ENCODE peak calls at places on chromosome 9, in six cellular contexts. J is iPS-NIHi11, C is NCI-H226, U is aorta, S is B cell, I is astrocyte of the spinal cord. L is an unnamed sample.

GRCh38 chr9:136078498-136079011 is 16.5 kb downstream of the NACC2 start:
- DNase-seq in J (no peak), C (no peak), U (peak), S (peak), I (no peak), L (no peak)

GRCh38 chr9:118563677-118564076 is 805.6 kb downstream of the BRINP1 start:
- DNase-seq in J (no peak), C (peak), U (no peak), S (no peak), I (no peak), L (no peak)

GRCh38 chr9:130981002-130981760 is 27.8 kb upstream of the LAMC3 start:
- DNase-seq in J (no peak), C (no peak), U (no peak), S (no peak), I (no peak), L (no peak)

GRCh38 chr9:135736979-135737839 is 35.2 kb downstream of the KCNT1 start:
- DNase-seq in J (no peak), C (no peak), U (no peak), S (no peak), I (no peak), L (no peak)

GRCh38 chr9:125646222-125647100 is 60.5 kb downstream of the MAPKAP1 start:
- DNase-seq in J (no peak), C (no peak), U (no peak), S (no peak), I (no peak), L (no peak)

GRCh38 chr9:129002989-129003388 is 25.1 kb downstream of the SH3GLB2 start:
- DNase-seq in J (no peak), C (no peak), U (no peak), S (no peak), I (no peak), L (no peak)

GRCh38 chr9:33430942-33431341 is 16.5 kb downstream of the AQP3 start:
- DNase-seq in J (no peak), C (peak), U (no peak), S (no peak), I (no peak), L (no peak)

GRCh38 chr9:17656889-17657288 is 78.0 kb downstream of the SH3GL2 start:
- DNase-seq in J (no peak), C (no peak), U (no peak), S (no peak), I (no peak), L (no peak)

GRCh38 chr9:105711867-105712266 is 17.5 kb downstream of the TMEM38B start:
- DNase-seq in J (no peak), C (no peak), U (no peak), S (no peak), I (no peak), L (no peak)

GRCh38 chr9:36597412-36598178 is 24.9 kb downstream of the MELK start:
- DNase-seq in J (peak), C (no peak), U (no peak), S (no peak), I (peak), L (no peak)

GRCh38 chr9:98045234-98046160 is 11.0 kb upstream of the NANS start:
- DNase-seq in J (no peak), C (no peak), U (no peak), S (peak), I (no peak), L (no peak)

GRCh38 chr9:35295369-35296036 is 133.7 kb downstream of the UNC13B start:
- DNase-seq in J (no peak), C (no peak), U (no peak), S (no peak), I (no peak), L (no peak)

GRCh38 chr9:122340161-122340560 is 30.7 kb upstream of the PTGS1 start:
- DNase-seq in J (no peak), C (no peak), U (no peak), S (no peak), I (no peak), L (no peak)

GRCh38 chr9:2213830-2214468 is 198.8 kb downstream of the SMARCA2 start:
- DNase-seq in J (no peak), C (no peak), U (no peak), S (no peak), I (no peak), L (no peak)

GRCh38 chr9:129098328-129098727 is 12.3 kb downstream of the CRAT start:
- DNase-seq in J (no peak), C (no peak), U (no peak), S (no peak), I (no peak), L (no peak)

GRCh38 chr9:90127923-90128322 is 514.7 kb downstream of the DIRAS2 start:
- DNase-seq in J (no peak), C (no peak), U (no peak), S (no peak), I (no peak), L (no peak)